ENCODE peak calls at places on chromosomes 5 and 9, in eight cellular contexts. Y is stimulated activated CD8-positive, alpha-beta memory T cell treated with anti-CD3 and anti-CD28 coated beads, Interleukin-7, amount 100 ng/mL, for 24 hours; H is HCT116; M is left ventricle myocardium superior; A is D341Med; U is A549; S is HuH-7; W is MV-4-11. I is an unnamed sample.

GRCh38 chr5:166093312-166093711 is 2198.1 kb upstream of the WWC1 start:
- DNase-seq in M (no peak), U (no peak), Y (no peak), W (no peak), H (no peak), S (no peak), A (no peak), I (no peak)

GRCh38 chr9:81776834-81777233 is 87.5 kb upstream of the TLE1 start:
- DNase-seq in H (no peak), U (no peak), M (no peak), Y (no peak), W (no peak), A (no peak), S (no peak), I (no peak)

GRCh38 chr5:177427211-177427822 is 841 bp downstream of the GRK6 start:
- DNase-seq in S (no peak), H (no peak), M (no peak), U (no peak), A (peak), Y (no peak), W (no peak), I (no peak)

GRCh38 chr9:14243514-14244042 is 70.4 kb downstream of the NFIB start:
- DNase-seq in M (no peak), Y (no peak), S (no peak), U (no peak), W (no peak), H (no peak), A (no peak), I (no peak)

GRCh38 chr9:90801175-90801506 is 478 bp upstream of the SYK start:
- DNase-seq in W (peak), A (no peak), U (no peak), M (no peak), Y (no peak), S (no peak), H (no peak), I (no peak)

GRCh38 chr5:72255670-72256069 is 64.4 kb downstream of the MRPS27 start:
- DNase-seq in A (no peak), M (no peak), S (no peak), W (no peak), H (no peak), U (no peak), Y (no peak), I (no peak)

GRCh38 chr9:72052122-72052521 is 8.3 kb downstream of the C9orf57 start:
- DNase-seq in M (no peak), S (no peak), Y (no peak), W (no peak), A (no peak), H (no peak), U (no peak), I (no peak)

GRCh38 chr5:36619012-36619635 is 12.7 kb downstream of the SLC1A3 start:
- DNase-seq in U (no peak), H (no peak), M (no peak), Y (no peak), S (no peak), W (no peak), A (no peak), I (no peak)

GRCh38 chr9:96620155-96620514 is 492 bp upstream of the CDC14B start:
- DNase-seq in A (no peak), W (no peak), M (no peak), S (no peak), H (no peak), Y (no peak), U (no peak), I (no peak)

GRCh38 chr9:87883990-87884389 is 1.3 kb downstream of the SPATA31E1 start:
- DNase-seq in Y (no peak), S (peak), M (no peak), H (no peak), W (no peak), A (no peak), U (peak), I (no peak)

GRCh38 chr9:16413509-16414016 is 456.9 kb downstream of the BNC2 start:
- DNase-seq in S (peak), Y (no peak), A (no peak), M (no peak), W (peak), H (no peak), U (peak), I (no peak)

GRCh38 chr9:128096614-128097013 is 28.6 kb downstream of the SLC25A25 start:
- DNase-seq in Y (no peak), A (no peak), W (no peak), U (no peak), S (no peak), H (no peak), M (no peak), I (no peak)

GRCh38 chr9:135218331-135219225 is 131.1 kb downstream of the OLFM1 start:
- DNase-seq in U (no peak), S (no peak), W (no peak), Y (no peak), M (peak), H (no peak), A (no peak), I (no peak)

GRCh38 chr9:96553070-96553469 is 66.6 kb downstream of the CDC14B start:
- DNase-seq in A (no peak), S (no peak), M (no peak), U (no peak), H (no peak), W (no peak), Y (no peak), I (no peak)

GRCh38 chr9:29556317-29556716 is 1983.0 kb upstream of the C9orf72 start:
- DNase-seq in U (peak), H (no peak), S (no peak), A (no peak), Y (no peak), W (no peak), M (no peak), I (no peak)

GRCh38 chr9:116713266-116713665 is 26.2 kb downstream of the TRIM32 start:
- DNase-seq in S (no peak), U (no peak), Y (no peak), W (no peak), A (no peak), H (no peak), M (no peak), I (no peak)

GRCh38 chr5:91110709-91111108 is 272.4 kb downstream of the ARRDC3 start:
- DNase-seq in A (no peak), Y (no peak), S (no peak), M (no peak), W (no peak), U (no peak), H (no peak), I (no peak)

GRCh38 chr9:95764920-95765319 is 110.6 kb upstream of the ERCC6L2 start:
- DNase-seq in H (no peak), U (no peak), A (no peak), M (no peak), W (no peak), Y (no peak), S (no peak), I (peak)

GRCh38 chr5:146426853-146427618 is 20.1 kb upstream of the TCERG1 start:
- DNase-seq in S (peak), A (peak), H (peak), Y (no peak), M (no peak), W (peak), U (peak), I (no peak)

GRCh38 chr5:3736466-3736865 is 140.8 kb downstream of the IRX1 start:
- DNase-seq in A (no peak), Y (no peak), U (no peak), W (no peak), M (no peak), S (no peak), H (no peak), I (no peak)

GRCh38 chr9:99677281-99677680 is 144.4 kb upstream of the NR4A3 start:
- DNase-seq in U (no peak), A (no peak), H (no peak), Y (no peak), W (no peak), S (no peak), M (no peak), I (no peak)